ENCODE peak calls at places on chromosomes 5 and 9, in ten cellular contexts. Z is cardiac fibroblast; N is AG10803; E is hepatocyte; J is GM12865; X is right lobe of liver; L is CD8-positive, alpha-beta memory T cell; G is heart left ventricle; O is breast epithelium; K is transverse colon. Q is an unnamed sample.

GRCh38 chr9:108783318-108784127 is 72.3 kb downstream of the ACTL7B start:
- DNase-seq in E (no peak), L (no peak), Z (no peak), N (no peak), G (no peak), J (no peak), X (no peak), O (no peak), K (no peak), Q (no peak)

GRCh38 chr5:117455236-117456233 is 880.9 kb upstream of the SEMA6A start:
- DNase-seq in K (peak), L (no peak), Z (no peak), N (no peak), X (peak), E (peak), G (no peak), J (peak), O (no peak), Q (no peak)

GRCh38 chr5:149954798-149955197 is 5.8 kb upstream of the SLC26A2 start:
- DNase-seq in E (no peak), L (no peak), Z (no peak), K (no peak), J (no peak), G (no peak), N (no peak), X (no peak), O (no peak), Q (no peak)

GRCh38 chr5:76256116-76256889 is 146.8 kb upstream of the IQGAP2 start:
- DNase-seq in E (peak), G (peak), J (peak), L (peak), O (peak), K (peak), N (peak), X (peak), Z (peak), Q (peak)

GRCh38 chr5:120734033-120734432 is 269.9 kb downstream of the PRR16 start:
- DNase-seq in O (no peak), L (no peak), Z (no peak), N (peak), J (no peak), X (no peak), G (no peak), E (no peak), K (no peak), Q (no peak)

GRCh38 chr5:16934123-16934522 is 2.0 kb downstream of the MYO10 start:
- DNase-seq in O (peak), K (peak), G (no peak), L (no peak), Z (peak), N (peak), X (peak), J (peak), E (peak), Q (peak)

GRCh38 chr9:14314929-14315753 is 1.2 kb upstream of the NFIB start:
- DNase-seq in E (peak), J (no peak), Z (peak), K (peak), G (peak), L (no peak), O (peak), X (peak), N (no peak), Q (peak)

GRCh38 chr9:94916956-94917355 is 190.5 kb downstream of the AOPEP start:
- DNase-seq in E (peak), G (no peak), O (no peak), J (no peak), K (no peak), X (no peak), Z (no peak), N (no peak), L (no peak), Q (no peak)

GRCh38 chr9:32955655-32956478 is 45.6 kb downstream of the APTX start:
- DNase-seq in G (no peak), J (no peak), L (no peak), E (no peak), Z (no peak), K (no peak), N (no peak), X (peak), O (no peak), Q (no peak)

GRCh38 chr9:70318002-70318401 is 59.2 kb downstream of the SMC5 start:
- DNase-seq in J (no peak), G (no peak), O (no peak), L (no peak), X (no peak), E (no peak), K (no peak), N (no peak), Z (no peak), Q (no peak)

GRCh38 chr9:37144762-37145161 is 24.4 kb downstream of the ZCCHC7 start:
- DNase-seq in N (no peak), K (no peak), J (peak), X (no peak), L (no peak), G (no peak), Z (peak), E (no peak), O (no peak), Q (no peak)

GRCh38 chr5:82160948-82161347 is 117.2 kb downstream of the RPS23 start:
- DNase-seq in E (no peak), X (no peak), J (no peak), K (no peak), G (no peak), N (peak), O (no peak), L (no peak), Z (no peak), Q (no peak)

GRCh38 chr5:142977363-142978051 is 207.3 kb downstream of the ARHGAP26 start:
- DNase-seq in Z (peak), E (no peak), O (peak), L (peak), N (peak), G (no peak), K (no peak), J (peak), X (no peak), Q (peak)

GRCh38 chr9:98831636-98832035 is 24.2 kb downstream of the GALNT12 start:
- DNase-seq in N (no peak), L (no peak), E (no peak), K (no peak), Z (no peak), X (no peak), O (no peak), J (no peak), G (no peak), Q (no peak)

GRCh38 chr5:147727200-147727599 is 55.3 kb downstream of the JAKMIP2 start:
- DNase-seq in N (no peak), X (no peak), L (no peak), O (no peak), J (no peak), Z (no peak), E (no peak), K (no peak), G (no peak), Q (no peak)

GRCh38 chr9:137390553-137391410 is 32.2 kb downstream of the EXD3 start:
- DNase-seq in L (no peak), N (no peak), G (no peak), E (no peak), Z (no peak), J (no peak), X (no peak), K (peak), O (no peak), Q (no peak)

GRCh38 chr5:45101146-45101545 is 292.4 kb downstream of the MRPS30 start:
- DNase-seq in X (no peak), G (no peak), O (no peak), L (no peak), N (no peak), E (no peak), K (no peak), J (no peak), Z (no peak), Q (no peak)

GRCh38 chr9:16653491-16654407 is 216.7 kb downstream of the BNC2 start:
- DNase-seq in Z (peak), L (no peak), K (peak), J (no peak), E (peak), G (peak), O (no peak), X (peak), N (no peak), Q (peak)

GRCh38 chr9:133589454-133590227 is 19.5 kb downstream of the FAM163B start:
- DNase-seq in L (peak), X (no peak), E (no peak), O (no peak), Z (no peak), J (peak), N (no peak), G (no peak), K (no peak), Q (no peak)

GRCh38 chr5:2805080-2805479 is 53.6 kb upstream of the IRX2 start:
- DNase-seq in K (no peak), E (no peak), X (no peak), G (no peak), N (no peak), J (no peak), O (no peak), L (no peak), Z (no peak), Q (no peak)

GRCh38 chr5:170132642-170133448 is 27.1 kb downstream of the FOXI1 start:
- DNase-seq in G (no peak), J (no peak), K (no peak), L (no peak), E (no peak), Z (peak), N (peak), O (no peak), X (no peak), Q (peak)

GRCh38 chr9:126515001-126515872 is 98.5 kb upstream of the LMX1B start:
- DNase-seq in Z (no peak), J (no peak), N (no peak), O (no peak), G (no peak), E (no peak), K (no peak), X (no peak), L (no peak), Q (no peak)

GRCh38 chr5:147522435-147522834 is 12.6 kb upstream of the DPYSL3 start:
- DNase-seq in G (no peak), L (no peak), N (no peak), E (no peak), X (no peak), K (no peak), Z (peak), O (no peak), J (no peak), Q (peak)

GRCh38 chr9:92489209-92489608 is 6.9 kb upstream of the ASPN start:
- DNase-seq in J (no peak), X (no peak), E (no peak), K (no peak), N (peak), G (no peak), L (no peak), O (no peak), Z (peak), Q (peak)

GRCh38 chr5:59158165-59158564 is 575.3 kb downstream of the RAB3C start:
- DNase-seq in Z (peak), G (peak), E (no peak), X (no peak), K (no peak), O (no peak), J (no peak), L (no peak), N (peak), Q (no peak)

GRCh38 chr9:23752859-23753258 is 73.2 kb downstream of the ELAVL2 start:
- DNase-seq in O (no peak), G (no peak), E (no peak), J (no peak), N (no peak), Z (no peak), X (no peak), L (no peak), K (no peak), Q (no peak)

GRCh38 chr5:116273458-116274242 is 188.8 kb downstream of the COMMD10 start:
- DNase-seq in Z (peak), N (peak), K (no peak), E (no peak), J (no peak), G (no peak), X (no peak), O (no peak), L (no peak), Q (peak)

GRCh38 chr5:131944700-131945550 is 538 bp downstream of the MEIKIN start:
- DNase-seq in K (no peak), J (no peak), N (no peak), L (no peak), G (no peak), E (no peak), O (no peak), X (no peak), Z (no peak), Q (no peak)

GRCh38 chr5:179393078-179393477 is 47.8 kb upstream of the ADAMTS2 start:
- DNase-seq in E (no peak), N (peak), K (no peak), X (no peak), L (no peak), J (no peak), Z (peak), O (no peak), G (no peak), Q (peak)

GRCh38 chr9:121770415-121771273 is 119.2 kb downstream of the DAB2IP start:
- DNase-seq in N (peak), X (peak), Z (peak), K (no peak), L (no peak), O (no peak), J (no peak), G (peak), E (no peak), Q (peak)

GRCh38 chr9:113901196-113901818 is 25.2 kb downstream of the ZNF618 start:
- DNase-seq in J (no peak), E (no peak), O (no peak), G (no peak), Z (no peak), K (no peak), L (no peak), X (no peak), N (peak), Q (no peak)

GRCh38 chr9:35306281-35306680 is 144.5 kb downstream of the UNC13B start:
- DNase-seq in J (no peak), O (no peak), K (no peak), X (no peak), L (no peak), G (no peak), Z (no peak), E (no peak), N (peak), Q (no peak)

GRCh38 chr9:3963266-3964019 is 336.4 kb downstream of the GLIS3 start:
- DNase-seq in N (peak), K (no peak), G (peak), L (no peak), X (no peak), J (no peak), Z (peak), O (no peak), E (peak), Q (peak)

GRCh38 chr5:1316941-1317340 is 22.1 kb upstream of the TERT start:
- DNase-seq in L (no peak), O (no peak), X (no peak), K (no peak), Z (no peak), J (no peak), N (no peak), E (no peak), G (no peak), Q (no peak)

GRCh38 chr5:1315018-1315708 is 20.3 kb upstream of the TERT start:
- DNase-seq in L (no peak), O (no peak), K (no peak), E (no peak), X (no peak), G (no peak), J (no peak), N (no peak), Z (no peak), Q (no peak)

GRCh38 chr5:1314564-1314982 is 19.7 kb upstream of the TERT start:
- DNase-seq in N (no peak), L (no peak), Z (no peak), K (no peak), O (no peak), G (no peak), J (no peak), X (no peak), E (no peak), Q (no peak)

GRCh38 chr5:1316588-1316902 is 21.7 kb upstream of the TERT start:
- DNase-seq in G (no peak), E (no peak), N (no peak), O (no peak), J (no peak), K (no peak), Z (no peak), X (no peak), L (no peak), Q (no peak)

GRCh38 chr5:1315709-1316587 is 21.1 kb upstream of the TERT start:
- DNase-seq in N (no peak), L (peak), Z (peak), E (peak), X (peak), J (peak), G (no peak), K (peak), O (peak), Q (peak)
- H3K4me3 ChIP-seq in N (no peak), L (peak), Z (no peak), E (no peak), X (peak), J (peak), G (no peak), K (no peak), O (peak), Q (no peak)

GRCh38 chr5:73380710-73381586 is 67.6 kb downstream of the FOXD1 start:
- DNase-seq in X (no peak), K (no peak), N (no peak), L (no peak), G (no peak), E (no peak), Z (no peak), O (no peak), J (no peak), Q (no peak)
- H3K4me3 ChIP-seq in X (no peak), K (no peak), N (no peak), L (no peak), G (peak), E (no peak), Z (no peak), O (peak), J (no peak), Q (no peak)

DNA sequence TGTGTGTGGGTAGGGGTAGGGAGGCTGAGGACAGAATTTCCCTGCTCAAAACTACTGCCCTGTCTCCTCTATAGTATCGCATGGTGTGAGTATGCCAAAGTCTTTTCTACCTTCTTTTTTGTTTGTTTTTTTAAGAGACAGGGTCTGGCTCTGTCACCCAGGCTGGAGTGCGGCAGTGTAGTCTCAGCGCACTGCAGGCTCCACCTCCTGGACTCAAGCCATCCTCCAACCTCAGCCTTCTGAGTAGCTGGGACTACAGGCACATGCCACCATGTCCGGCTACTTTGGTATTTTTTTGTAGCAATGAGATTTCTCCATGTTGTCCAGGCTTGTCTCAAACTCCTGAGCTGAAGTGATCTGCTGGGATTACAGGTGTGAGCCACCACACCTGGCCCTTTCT is 2.5 kb downstream of the SRP19 start:
- DNase-seq in J (no peak), N (no peak), X (peak), O (no peak), L (no peak), E (no peak), Z (peak), K (no peak), G (peak), Q (no peak)
- H3K4me3 ChIP-seq in J (no peak), N (no peak), X (no peak), O (no peak), L (no peak), E (no peak), Z (no peak), K (no peak), G (no peak), Q (no peak)

GRCh38 chr5:175655411-175655810 is 2.5 kb upstream of the HRH2 start:
- DNase-seq in G (no peak), L (no peak), K (no peak), J (no peak), Z (no peak), E (no peak), X (no peak), N (no peak), O (no peak), Q (no peak)

GRCh38 chr5:175659546-175660248 is 1.8 kb downstream of the HRH2 start:
- DNase-seq in E (peak), L (no peak), J (no peak), X (no peak), O (no peak), Z (no peak), G (peak), K (no peak), N (no peak), Q (no peak)

GRCh38 chr5:175656966-175657365 is 905 bp upstream of the HRH2 start:
- DNase-seq in G (no peak), E (no peak), X (no peak), L (no peak), J (no peak), N (no peak), O (no peak), Z (no peak), K (no peak), Q (no peak)

GRCh38 chr5:175657593-175658271 is at the start of gene HRH2:
- DNase-seq in E (peak), G (peak), X (no peak), J (no peak), N (no peak), O (no peak), L (peak), Z (no peak), K (peak), Q (no peak)

DNA sequence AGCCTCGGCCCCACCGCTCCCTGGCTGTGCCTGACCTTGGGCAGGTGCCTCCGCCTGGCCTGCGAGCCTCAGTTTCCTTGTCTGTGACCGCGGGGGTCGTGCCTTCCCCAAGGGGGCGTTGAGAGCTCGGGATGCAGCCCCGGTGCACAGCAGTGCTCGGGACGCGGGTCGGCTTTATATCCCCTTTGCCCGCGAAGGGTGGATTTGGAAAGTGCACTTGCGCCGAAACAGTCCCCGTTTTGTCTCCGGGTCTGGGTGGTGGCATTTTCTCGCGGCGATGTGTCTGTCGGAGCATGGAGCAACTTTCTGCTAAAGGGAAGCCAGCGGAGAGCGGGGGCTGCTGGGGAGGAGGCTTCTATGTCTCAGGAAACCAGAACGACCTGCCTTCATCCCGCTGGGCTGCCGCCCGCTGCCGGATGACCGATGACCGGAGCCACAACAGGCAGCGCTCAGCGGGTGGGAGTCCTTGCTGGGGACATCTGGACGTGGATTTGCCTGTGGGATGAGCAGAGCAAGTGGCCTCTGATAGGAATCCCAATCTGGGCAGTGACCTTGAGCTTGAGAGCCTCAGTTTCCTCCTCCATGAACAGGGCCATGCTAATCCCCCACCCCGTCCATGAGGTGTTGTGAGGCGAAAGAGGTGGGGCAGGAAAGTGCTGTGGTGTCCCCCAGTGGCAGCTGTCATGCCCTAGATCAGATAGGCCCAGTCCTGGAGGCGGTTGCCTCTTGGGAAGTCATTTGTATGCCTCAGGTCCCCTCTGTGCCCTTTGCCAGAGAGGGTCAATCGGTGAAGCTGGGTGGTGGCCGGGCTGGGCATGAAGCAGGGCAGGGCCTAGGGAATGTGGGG is 651 bp downstream of the HRH2 start:
- DNase-seq in J (no peak), Z (no peak), L (peak), N (no peak), E (peak), X (peak), O (no peak), G (no peak), K (no peak), Q (no peak)
- H3K4me3 ChIP-seq in J (no peak), Z (peak), L (peak), N (no peak), E (peak), X (peak), O (peak), G (peak), K (no peak), Q (no peak)